ENCODE peak calls at places on chromosome 1, in four cellular contexts. C, P, O and V are unnamed samples.

GRCh38 chr1:225896937-225897549 is 8.1 kb upstream of the LEFTY1 start:
- DNase-seq in P (no peak), C (peak), O (no peak), V (no peak)

GRCh38 chr1:229220163-229220846 is 50.6 kb upstream of the RAB4A start:
- DNase-seq in P (no peak), O (no peak), C (no peak), V (no peak)

GRCh38 chr1:43452789-43453441 is 816 bp downstream of the HYI start:
- DNase-seq in C (no peak), P (no peak), O (no peak), V (peak)

GRCh38 chr1:205970486-205970885 is 27.2 kb upstream of the SLC26A9 start:
- DNase-seq in O (no peak), C (no peak), P (no peak), V (no peak)

GRCh38 chr1:221672160-221672762 is 69.6 kb downstream of the DUSP10 start:
- DNase-seq in O (no peak), P (no peak), C (no peak), V (no peak)

GRCh38 chr1:235910357-235911299 is 43.9 kb upstream of the LYST start:
- DNase-seq in O (no peak), C (no peak), P (peak), V (no peak)

GRCh38 chr1:17170571-17170970 is 34.4 kb upstream of the PADI1 start:
- DNase-seq in O (no peak), C (no peak), P (no peak), V (no peak)

GRCh38 chr1:40810915-40811314 is 27.3 kb downstream of the KCNQ4 start:
- DNase-seq in C (no peak), P (no peak), O (no peak), V (no peak)

GRCh38 chr1:59707216-59707615 is 107.5 kb upstream of the HOOK1 start:
- DNase-seq in O (no peak), C (no peak), P (peak), V (no peak)

GRCh38 chr1:162062542-162063015 is 6.9 kb upstream of the NOS1AP start:
- DNase-seq in O (no peak), P (no peak), C (no peak), V (no peak)

GRCh38 chr1:218676991-218677390 is 331.9 kb downstream of the TGFB2 start:
- DNase-seq in C (no peak), P (no peak), O (no peak), V (no peak)

GRCh38 chr1:183739640-183740385 is 65.1 kb upstream of the RGL1 start:
- DNase-seq in O (no peak), C (no peak), P (no peak), V (no peak)

GRCh38 chr1:155052412-155053400 is 1.6 kb downstream of the ADAM15 start:
- DNase-seq in O (no peak), C (no peak), P (no peak), V (peak)

GRCh38 chr1:156590326-156591180 is 1.0 kb upstream of the NAXE start:
- DNase-seq in C (no peak), O (no peak), P (no peak), V (no peak)

GRCh38 chr1:36612881-36613280 is 130.2 kb upstream of the CSF3R start:
- DNase-seq in P (no peak), O (no peak), C (no peak), V (no peak)

GRCh38 chr1:158203693-158204457 is 23.2 kb downstream of the CD1D start:
- DNase-seq in C (no peak), O (no peak), P (no peak), V (peak)

GRCh38 chr1:48552420-48552819 is 80.4 kb upstream of the SPATA6 start:
- DNase-seq in O (no peak), C (no peak), P (no peak), V (peak)

GRCh38 chr1:211036701-211037494 is 97.0 kb downstream of the KCNH1 start:
- DNase-seq in O (no peak), P (no peak), C (no peak), V (no peak)

GRCh38 chr1:244224487-244225430 is 173.7 kb downstream of the ZBTB18 start:
- DNase-seq in P (no peak), C (no peak), O (no peak), V (no peak)

GRCh38 chr1:231682761-231683160 is 56.2 kb downstream of the DISC1 start:
- DNase-seq in P (no peak), O (no peak), C (no peak), V (no peak)